ENCODE peak calls at places on chromosomes 11 and 22, in eight cellular contexts. P is stomach, A is SK-N-MC, S is GM23338, X is GM12891, K is prostate gland, B is HCT116, N is endothelial cell of umbilical vein. E is an unnamed sample.

GRCh38 chr22:31233001-31233400 is 20.9 kb downstream of the LIMK2 start:
- DNase-seq in K (no peak), P (no peak), A (no peak), S (no peak), X (no peak), N (peak; percentile 62), B (no peak), E (no peak)

GRCh38 chr22:28899199-28899853 is 16.0 kb downstream of the ZNRF3 start:
- DNase-seq in S (no peak), X (no peak), P (no peak), K (no peak), N (no peak), B (no peak), A (peak; percentile 85), E (no peak)

GRCh38 chr11:9710852-9711251 is 47.0 kb downstream of the SWAP70 start:
- DNase-seq in K (no peak), B (no peak), S (no peak), A (no peak), X (no peak), N (no peak), P (no peak), E (no peak)

GRCh38 chr22:32207971-32208480 is 3.2 kb upstream of the RFPL2 start:
- DNase-seq in A (no peak), N (no peak), P (no peak), K (no peak), X (no peak), S (no peak), B (no peak), E (no peak)

GRCh38 chr22:44338183-44338812 is 25.5 kb upstream of the SHISAL1 start:
- DNase-seq in K (no peak), B (no peak), X (no peak), P (peak; percentile 80), A (no peak), N (no peak), S (no peak), E (no peak)

GRCh38 chr11:72038491-72038890 is 39.8 kb downstream of the IL18BP start:
- DNase-seq in S (no peak), X (no peak), K (peak; percentile 78), B (no peak), A (no peak), P (peak; percentile 55), N (no peak), E (peak; percentile 61)

GRCh38 chr22:47355388-47355725 is 592.9 kb downstream of the TBC1D22A start:
- DNase-seq in P (no peak), K (no peak), X (no peak), N (no peak), B (no peak), A (no peak), S (no peak), E (no peak)

GRCh38 chr11:1077417-1078119 is 2.9 kb downstream of the MUC2 start:
- DNase-seq in A (no peak), K (no peak), S (no peak), N (no peak), X (no peak), P (no peak), B (no peak), E (no peak)

GRCh38 chr11:96317576-96317975 is 25.4 kb downstream of the MAML2 start:
- DNase-seq in A (no peak), B (no peak), K (peak; percentile 83), N (no peak), X (no peak), S (peak; percentile 22), P (no peak), E (no peak)

GRCh38 chr11:120555433-120555773 is 43.9 kb downstream of the GRIK4 start:
- DNase-seq in S (no peak), B (no peak), P (no peak), X (no peak), A (no peak), K (no peak), N (no peak), E (no peak)

GRCh38 chr11:33559567-33559966 is 141.1 kb downstream of the C11orf91 start:
- DNase-seq in S (no peak), B (no peak), K (no peak), N (no peak), X (no peak), A (no peak), P (no peak), E (no peak)

GRCh38 chr11:33567004-33567403 is 133.6 kb downstream of the C11orf91 start:
- DNase-seq in B (no peak), A (no peak), K (no peak), S (no peak), P (no peak), N (no peak), X (no peak), E (no peak)

GRCh38 chr11:33560729-33561128 is 139.9 kb downstream of the C11orf91 start:
- DNase-seq in B (no peak), P (no peak), N (no peak), A (no peak), K (no peak), S (no peak), X (no peak), E (no peak)

GRCh38 chr11:33564856-33565453 is 135.7 kb downstream of the C11orf91 start:
- DNase-seq in S (peak; percentile 44), N (no peak), B (no peak), A (no peak), X (no peak), K (no peak), P (no peak), E (no peak)
- TF ChIP-seq POLR2AphosphoS5 in S (no peak), N (no peak), B (no peak), A (no peak), X (no peak), K (no peak), P (no peak), E (no peak)

GRCh38 chr11:75554258-75555022 is 7.6 kb upstream of the SERPINH1 start:
- DNase-seq in S (peak; percentile 88), A (no peak), B (no peak), P (peak; percentile 67), X (no peak), N (peak; percentile 99), K (peak; percentile 19), E (peak; percentile 82)
- TF ChIP-seq POLR2AphosphoS5 in S (peak; percentile 65), A (no peak), B (no peak), P (peak; percentile 82), X (no peak), N (peak; percentile 81), K (peak; percentile 69), E (peak; percentile 86)

GRCh38 chr22:21982338-21982965 is at the start of gene TOP3B:
- DNase-seq in X (peak; percentile 86), P (peak; percentile 88), S (peak; percentile 88), A (peak; percentile 12), K (peak; percentile 66), N (peak; percentile 62), B (peak; percentile 43), E (peak; percentile 86)
- TF ChIP-seq POLR2AphosphoS5 in X (peak; percentile 87), P (peak; percentile 84), S (peak; percentile 87), A (peak; percentile 95), K (peak; percentile 90), N (peak; percentile 95), B (peak; percentile 93), E (peak; percentile 65)

DNA sequence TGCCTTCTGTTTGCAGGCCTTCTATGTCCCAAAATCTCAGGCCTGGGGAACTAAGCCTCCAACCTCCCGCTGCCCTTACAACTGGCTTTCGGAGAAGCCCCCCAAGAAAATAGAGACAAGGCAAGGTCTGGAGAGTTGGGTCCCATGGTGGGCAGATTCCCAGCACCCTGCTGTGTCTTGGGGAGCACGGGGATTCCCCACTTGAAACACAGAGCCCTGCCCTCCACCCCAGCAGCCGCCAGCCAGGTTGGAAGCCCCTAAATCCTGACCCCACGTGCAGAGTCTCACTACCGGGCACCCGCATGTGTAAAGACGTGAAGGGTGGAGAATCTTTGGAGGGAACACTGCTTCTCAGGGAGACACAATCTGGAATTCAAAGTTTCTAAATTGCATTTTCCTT is 221.1 kb downstream of the BRD1 start:
- DNase-seq in N (no peak), X (no peak), P (no peak), S (no peak), K (no peak), A (no peak), B (no peak), E (no peak)
- TF ChIP-seq POLR2AphosphoS5 in N (no peak), X (no peak), P (no peak), S (no peak), K (no peak), A (no peak), B (no peak), E (no peak)

GRCh38 chr22:46063861-46064235 is 86.5 kb upstream of the PPARA start:
- DNase-seq in P (peak; percentile 44), K (peak; percentile 61), A (no peak), N (no peak), X (no peak), S (no peak), B (no peak), E (peak; percentile 21)
- TF ChIP-seq POLR2AphosphoS5 in P (no peak), K (peak; percentile 67), A (no peak), N (no peak), X (no peak), S (no peak), B (no peak), E (no peak)

GRCh38 chr22:46092646-46093410 is 57.5 kb upstream of the PPARA start:
- DNase-seq in S (no peak), X (no peak), B (no peak), P (no peak), N (no peak), A (no peak), K (no peak), E (no peak)
- TF ChIP-seq POLR2AphosphoS5 in S (no peak), X (no peak), B (peak; percentile 9), P (no peak), N (no peak), A (no peak), K (no peak), E (no peak)

DNA sequence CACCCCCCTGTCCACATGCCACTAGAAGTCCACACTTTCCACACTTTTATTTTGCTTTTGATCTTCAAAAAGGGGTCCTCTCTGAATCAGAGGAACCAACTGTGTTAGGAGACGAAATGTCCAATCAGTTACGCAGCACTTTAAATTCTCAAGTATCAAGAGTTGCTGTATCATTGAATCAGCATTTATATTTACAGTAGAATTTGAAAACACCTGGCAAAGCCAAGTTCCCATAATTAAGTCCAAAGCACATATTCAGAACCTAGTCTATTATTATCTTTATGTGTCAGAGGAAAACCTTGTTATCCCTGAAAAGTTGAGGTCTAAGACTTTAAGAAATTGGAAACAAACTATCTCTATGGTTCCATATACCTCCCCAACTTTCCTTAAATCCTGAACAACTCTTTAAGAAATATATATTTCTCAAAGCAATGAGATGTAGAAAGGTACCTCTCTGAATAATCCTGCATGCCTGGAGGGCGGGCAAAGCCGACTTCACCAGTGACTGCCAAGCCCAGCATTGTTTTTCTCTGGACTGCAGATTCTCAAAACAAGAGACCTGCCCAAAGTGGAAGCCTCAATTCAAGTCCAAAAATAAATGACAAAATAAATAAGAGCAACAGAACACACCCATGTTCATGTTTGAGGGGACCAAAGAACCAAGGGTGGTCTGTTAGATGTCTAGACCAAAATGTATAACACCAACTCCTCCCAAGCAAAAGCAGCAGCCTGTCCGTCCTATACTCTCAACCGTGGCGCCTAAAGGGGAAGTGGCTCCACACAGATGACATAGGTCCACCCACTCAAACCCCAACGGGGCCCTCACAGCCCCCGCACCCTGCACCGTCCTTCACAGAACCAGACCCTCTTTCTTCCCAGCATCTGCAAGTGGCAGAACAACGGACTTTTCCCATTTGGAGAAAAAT is 76.0 kb upstream of the ARFGAP3 start:
- DNase-seq in P (no peak), N (no peak), X (peak; percentile 56), A (no peak), S (no peak), B (no peak), K (no peak), E (no peak)
- TF ChIP-seq POLR2AphosphoS5 in P (no peak), N (no peak), X (peak; percentile 85), A (no peak), S (no peak), B (no peak), K (no peak), E (no peak)

GRCh38 chr11:65323813-65324212 is 9.1 kb downstream of the CDC42EP2 start:
- DNase-seq in X (no peak), A (no peak), P (no peak), B (no peak), S (no peak), K (no peak), N (no peak), E (no peak)
- TF ChIP-seq POLR2AphosphoS5 in X (no peak), A (no peak), P (peak; percentile 39), B (peak; percentile 60), S (peak; percentile 64), K (no peak), N (peak; percentile 53), E (no peak)

E was measured in transverse colon.